ENCODE peak calls at places on chromosomes 6 and 20, in six cellular contexts. X is COR-L47; V is NCI-H524; C is head of caudate nucleus; I is ELF-1; H is activated T-cell treated with anti-CD3 and anti-CD28 coated beads, Interleukin-2, amount 50 U/mL, for 72 hours. T is an unnamed sample.

GRCh38 chr6:146914563-146915483 is 289.4 kb upstream of the STXBP5 start:
- DNase-seq in I (peak; percentile 55), H (no peak), V (peak; percentile 8), X (no peak), C (no peak), T (no peak)

GRCh38 chr6:22888147-22888831 is 318.9 kb downstream of the HDGFL1 start:
- DNase-seq in C (no peak), V (no peak), I (no peak), H (no peak), X (no peak), T (no peak)

GRCh38 chr6:109292983-109293586 is 89.2 kb downstream of the CD164 start:
- DNase-seq in X (no peak), H (no peak), I (no peak), C (no peak), V (no peak), T (no peak)

GRCh38 chr6:15904651-15905376 is 224.1 kb upstream of the MYLIP start:
- DNase-seq in V (no peak), X (no peak), C (no peak), I (no peak), H (no peak), T (no peak)

GRCh38 chr6:111614833-111615582 is 9.3 kb upstream of the TRAF3IP2 start:
- DNase-seq in V (peak; percentile 70), X (no peak), C (no peak), I (peak; percentile 49), H (no peak), T (no peak)

GRCh38 chr6:47094351-47094925 is 52.3 kb upstream of the ADGRF1 start:
- DNase-seq in C (no peak), H (no peak), X (no peak), V (no peak), I (peak; percentile 87), T (no peak)

GRCh38 chr20:58602124-58602523 is 49.0 kb upstream of the STX16 start:
- DNase-seq in C (no peak), X (no peak), V (no peak), H (no peak), I (no peak), T (no peak)

GRCh38 chr6:15332441-15332840 is 86.6 kb downstream of the JARID2 start:
- DNase-seq in X (no peak), H (no peak), C (no peak), V (peak; percentile 63), I (no peak), T (no peak)

GRCh38 chr20:43389839-43390626 is 67.7 kb upstream of the SRSF6 start:
- DNase-seq in V (peak; percentile 23), I (peak; percentile 61), X (no peak), H (no peak), C (no peak), T (no peak)

GRCh38 chr6:43669922-43670622 is 17.5 kb downstream of the MRPS18A start:
- DNase-seq in V (no peak), C (no peak), H (peak; percentile 37), I (peak; percentile 78), X (no peak), T (peak; percentile 15)

GRCh38 chr6:157715766-157716171 is 107.3 kb upstream of the SNX9 start:
- DNase-seq in H (no peak), X (no peak), I (peak; percentile 50), C (no peak), V (no peak), T (no peak)

GRCh38 chr6:45454008-45454911 is 76.5 kb upstream of the SUPT3H start:
- DNase-seq in C (no peak), I (no peak), X (no peak), V (no peak), H (no peak), T (no peak)

GRCh38 chr6:132209351-132209750 is 191.9 kb downstream of the MOXD1 start:
- DNase-seq in H (no peak), V (no peak), I (peak; percentile 49), X (no peak), C (no peak), T (no peak)

GRCh38 chr6:24903681-24904080 is 32.1 kb downstream of the RIPOR2 start:
- DNase-seq in C (no peak), V (no peak), H (no peak), X (no peak), I (no peak), T (no peak)